ENCODE peak calls at places on chromosomes 12 and 14, in five cellular contexts. One of them, this sample, is unnamed.
A peak's percentile ranks its signal among the peaks of the same experiment; 100 is the strongest.

GRCh38 chr12:131990980-131991305 is 41.2 kb downstream of the EP400 start:
- DNase-seq in pancreas: no peak
- DNase-seq in ascending aorta: no peak
- DNase-seq in fibroblast of pulmonary artery: no peak
- DNase-seq in mammary epithelial cell: no peak
- DNase-seq in this sample: no peak

GRCh38 chr14:55107766-55108554 is 21.1 kb upstream of the LGALS3 start:
- DNase-seq in mammary epithelial cell: peak; percentile 90
- DNase-seq in ascending aorta: peak; percentile 76
- DNase-seq in pancreas: peak; percentile 83
- DNase-seq in fibroblast of pulmonary artery: peak; percentile 99
- DNase-seq in this sample: peak; percentile 95

GRCh38 chr12:20695232-20695631 is at the start of gene SLCO1C1:
- DNase-seq in mammary epithelial cell: no peak
- DNase-seq in pancreas: no peak
- DNase-seq in ascending aorta: no peak
- DNase-seq in fibroblast of pulmonary artery: no peak
- DNase-seq in this sample: no peak

GRCh38 chr12:26471560-26471959 is 276.2 kb downstream of the SSPN start:
- DNase-seq in fibroblast of pulmonary artery: peak; percentile 38
- DNase-seq in pancreas: no peak
- DNase-seq in mammary epithelial cell: peak; percentile 13
- DNase-seq in ascending aorta: no peak
- DNase-seq in this sample: no peak

GRCh38 chr12:68119250-68119649 is 40.3 kb downstream of the IFNG start:
- DNase-seq in ascending aorta: no peak
- DNase-seq in pancreas: no peak
- DNase-seq in fibroblast of pulmonary artery: no peak
- DNase-seq in mammary epithelial cell: no peak
- DNase-seq in this sample: no peak

GRCh38 chr12:11794751-11795150 is 145.3 kb downstream of the ETV6 start:
- DNase-seq in ascending aorta: no peak
- DNase-seq in pancreas: no peak
- DNase-seq in mammary epithelial cell: no peak
- DNase-seq in fibroblast of pulmonary artery: no peak
- DNase-seq in this sample: no peak

GRCh38 chr12:3658327-3659163 is 94.4 kb downstream of the CRACR2A start:
- DNase-seq in pancreas: peak; percentile 45
- DNase-seq in ascending aorta: no peak
- DNase-seq in mammary epithelial cell: peak; percentile 6
- DNase-seq in fibroblast of pulmonary artery: peak; percentile 59
- DNase-seq in this sample: no peak

GRCh38 chr12:54401127-54401526 is 16.6 kb upstream of the ZNF385A start:
- DNase-seq in ascending aorta: no peak
- DNase-seq in pancreas: no peak
- DNase-seq in mammary epithelial cell: no peak
- DNase-seq in fibroblast of pulmonary artery: no peak
- DNase-seq in this sample: no peak

GRCh38 chr12:59723520-59723919 is 127.7 kb downstream of the SLC16A7 start:
- DNase-seq in ascending aorta: no peak
- DNase-seq in mammary epithelial cell: no peak
- DNase-seq in fibroblast of pulmonary artery: no peak
- DNase-seq in pancreas: no peak
- DNase-seq in this sample: no peak

GRCh38 chr12:92085483-92086040 is 60.1 kb downstream of the BTG1 start:
- DNase-seq in ascending aorta: no peak
- DNase-seq in fibroblast of pulmonary artery: no peak
- DNase-seq in pancreas: no peak
- DNase-seq in mammary epithelial cell: no peak
- DNase-seq in this sample: no peak

GRCh38 chr14:36524874-36525745 is 5.1 kb upstream of the NKX2-1 start:
- DNase-seq in pancreas: no peak
- DNase-seq in ascending aorta: no peak
- DNase-seq in mammary epithelial cell: no peak
- DNase-seq in fibroblast of pulmonary artery: no peak
- DNase-seq in this sample: peak; percentile 79

GRCh38 chr14:97602438-97603117 is 805.4 kb downstream of the VRK1 start:
- DNase-seq in ascending aorta: no peak
- DNase-seq in mammary epithelial cell: no peak
- DNase-seq in pancreas: no peak
- DNase-seq in fibroblast of pulmonary artery: no peak
- DNase-seq in this sample: no peak

GRCh38 chr14:103748539-103748867 is 32.9 kb downstream of the ZFYVE21 start:
- DNase-seq in ascending aorta: no peak
- DNase-seq in mammary epithelial cell: no peak
- DNase-seq in pancreas: no peak
- DNase-seq in fibroblast of pulmonary artery: no peak
- DNase-seq in this sample: no peak

GRCh38 chr12:131351319-131352028 is 359.4 kb upstream of the SFSWAP start:
- DNase-seq in pancreas: no peak
- DNase-seq in ascending aorta: no peak
- DNase-seq in fibroblast of pulmonary artery: no peak
- DNase-seq in mammary epithelial cell: no peak
- DNase-seq in this sample: no peak

GRCh38 chr12:52191841-52192791 is at the start of gene KRT80:
- DNase-seq in mammary epithelial cell: peak; percentile 97
- DNase-seq in fibroblast of pulmonary artery: peak; percentile 99
- DNase-seq in pancreas: peak; percentile 93
- DNase-seq in ascending aorta: peak; percentile 85
- DNase-seq in this sample: peak; percentile 87

GRCh38 chr12:68733661-68734071 is 12.3 kb upstream of the SLC35E3 start:
- DNase-seq in ascending aorta: no peak
- DNase-seq in fibroblast of pulmonary artery: peak; percentile 32
- DNase-seq in mammary epithelial cell: peak; percentile 4
- DNase-seq in pancreas: no peak
- DNase-seq in this sample: no peak

GRCh38 chr12:106631150-106631549 is 48.3 kb downstream of the RFX4 start:
- DNase-seq in mammary epithelial cell: no peak
- DNase-seq in pancreas: no peak
- DNase-seq in ascending aorta: no peak
- DNase-seq in fibroblast of pulmonary artery: no peak
- DNase-seq in this sample: no peak

GRCh38 chr12:130198026-130198662 is 35.9 kb downstream of the FZD10 start:
- DNase-seq in fibroblast of pulmonary artery: no peak
- DNase-seq in ascending aorta: no peak
- DNase-seq in pancreas: no peak
- DNase-seq in mammary epithelial cell: no peak
- DNase-seq in this sample: no peak

GRCh38 chr14:29858299-29858698 is 69.3 kb downstream of the PRKD1 start:
- DNase-seq in fibroblast of pulmonary artery: no peak
- DNase-seq in pancreas: no peak
- DNase-seq in ascending aorta: no peak
- DNase-seq in mammary epithelial cell: no peak
- DNase-seq in this sample: no peak

GRCh38 chr12:145369-145960 is 68.5 kb downstream of the SLC6A12 start:
- DNase-seq in pancreas: no peak
- DNase-seq in mammary epithelial cell: no peak
- DNase-seq in fibroblast of pulmonary artery: no peak
- DNase-seq in ascending aorta: no peak
- DNase-seq in this sample: no peak

GRCh38 chr12:53496752-53497032 is 2.6 kb downstream of the MAP3K12 start:
- DNase-seq in mammary epithelial cell: no peak
- DNase-seq in ascending aorta: no peak
- DNase-seq in fibroblast of pulmonary artery: no peak
- DNase-seq in pancreas: no peak
- DNase-seq in this sample: no peak

GRCh38 chr12:113191236-113191635 is 5.7 kb downstream of the RITA1 start:
- DNase-seq in pancreas: no peak
- DNase-seq in mammary epithelial cell: no peak
- DNase-seq in fibroblast of pulmonary artery: no peak
- DNase-seq in ascending aorta: no peak
- DNase-seq in this sample: no peak

GRCh38 chr12:57604454-57605307 is at the start of gene DTX3:
- DNase-seq in fibroblast of pulmonary artery: no peak
- DNase-seq in ascending aorta: no peak
- DNase-seq in pancreas: no peak
- DNase-seq in mammary epithelial cell: no peak
- DNase-seq in this sample: no peak

GRCh38 chr14:20743556-20743955 is 2.1 kb upstream of the EDDM3A start:
- DNase-seq in mammary epithelial cell: no peak
- DNase-seq in fibroblast of pulmonary artery: no peak
- DNase-seq in ascending aorta: no peak
- DNase-seq in pancreas: no peak
- DNase-seq in this sample: no peak

GRCh38 chr14:50083467-50084337 is 32.7 kb downstream of the VCPKMT start:
- DNase-seq in fibroblast of pulmonary artery: no peak
- DNase-seq in mammary epithelial cell: peak; percentile 76
- DNase-seq in ascending aorta: no peak
- DNase-seq in pancreas: no peak
- DNase-seq in this sample: no peak

GRCh38 chr12:104060791-104061190 is 3.5 kb upstream of the HCFC2 start:
- DNase-seq in pancreas: no peak
- DNase-seq in mammary epithelial cell: peak; percentile 57
- DNase-seq in fibroblast of pulmonary artery: no peak
- DNase-seq in ascending aorta: no peak
- DNase-seq in this sample: no peak

GRCh38 chr12:16016748-16017147 is 105.6 kb downstream of the DERA start:
- DNase-seq in fibroblast of pulmonary artery: no peak
- DNase-seq in ascending aorta: no peak
- DNase-seq in pancreas: no peak
- DNase-seq in mammary epithelial cell: no peak
- DNase-seq in this sample: no peak

GRCh38 chr12:6049587-6049986 is 74.9 kb downstream of the VWF start:
- DNase-seq in ascending aorta: no peak
- DNase-seq in mammary epithelial cell: no peak
- DNase-seq in fibroblast of pulmonary artery: no peak
- DNase-seq in pancreas: no peak
- DNase-seq in this sample: no peak

GRCh38 chr14:36238666-36239363 is 62.3 kb upstream of the PTCSC3 start:
- DNase-seq in pancreas: no peak
- DNase-seq in mammary epithelial cell: peak; percentile 96
- DNase-seq in ascending aorta: no peak
- DNase-seq in fibroblast of pulmonary artery: peak; percentile 6
- DNase-seq in this sample: peak; percentile 60

GRCh38 chr14:51318777-51319176 is 78.7 kb downstream of the TMX1 start:
- DNase-seq in mammary epithelial cell: no peak
- DNase-seq in pancreas: no peak
- DNase-seq in fibroblast of pulmonary artery: no peak
- DNase-seq in ascending aorta: no peak
- DNase-seq in this sample: no peak

GRCh38 chr12:49133014-49133413 is 1.8 kb upstream of the TUBA1B start:
- DNase-seq in pancreas: no peak
- DNase-seq in fibroblast of pulmonary artery: no peak
- DNase-seq in ascending aorta: no peak
- DNase-seq in mammary epithelial cell: no peak
- DNase-seq in this sample: no peak
- H3K4me3 ChIP-seq in pancreas: no peak overlapping the region
- H3K4me3 ChIP-seq in fibroblast of pulmonary artery: peak overlapping the region; percentile 83
- H3K4me3 ChIP-seq in ascending aorta: peak overlapping the region; percentile 92
- H3K4me3 ChIP-seq in mammary epithelial cell: peak overlapping the region; percentile 80
- H3K4me3 ChIP-seq in this sample: no peak overlapping the region

DNA sequence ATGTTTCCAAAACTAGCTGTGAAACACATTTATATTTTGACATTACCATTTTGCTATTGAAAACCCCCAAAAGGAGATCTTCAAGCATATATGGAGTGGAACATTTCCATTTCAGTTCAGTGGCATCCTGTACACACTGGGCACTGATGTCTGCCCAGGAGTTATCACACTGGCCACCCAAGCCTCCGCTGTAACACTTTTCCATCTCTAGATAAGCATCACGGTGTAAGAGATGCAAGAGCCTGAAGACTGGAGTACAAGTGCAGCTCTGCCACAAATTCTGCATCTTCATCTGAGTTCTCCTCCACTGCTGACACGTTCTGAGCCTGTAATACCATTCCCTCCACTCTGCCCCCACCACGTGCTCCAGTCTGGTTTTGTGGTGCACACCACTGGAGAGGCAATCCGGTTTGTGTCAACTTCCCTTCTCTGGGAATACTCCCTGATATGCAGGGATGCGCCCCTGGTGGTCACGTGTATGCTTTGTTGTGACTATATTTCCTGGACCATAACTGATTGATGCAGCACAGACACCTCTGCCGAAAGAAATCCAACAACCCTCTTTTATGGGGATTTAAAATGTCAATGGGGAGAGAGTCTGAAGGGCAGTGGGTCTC is 12.7 kb downstream of the SPTLC2 start:
- DNase-seq in ascending aorta: no peak
- DNase-seq in mammary epithelial cell: no peak
- DNase-seq in fibroblast of pulmonary artery: peak; percentile 48
- DNase-seq in pancreas: no peak
- DNase-seq in this sample: no peak
- TF ChIP-seq CTCF in ascending aorta: no peak
- TF ChIP-seq CTCF in mammary epithelial cell: no peak
- TF ChIP-seq CTCF in fibroblast of pulmonary artery: peak; percentile 54
- TF ChIP-seq CTCF in pancreas: no peak
- TF ChIP-seq CTCF in this sample: peak; percentile 21

GRCh38 chr14:70908918-70909641 is 1.8 kb downstream of the PCNX1 start:
- DNase-seq in ascending aorta: no peak
- DNase-seq in fibroblast of pulmonary artery: no peak
- DNase-seq in mammary epithelial cell: peak; percentile 35
- DNase-seq in pancreas: no peak
- DNase-seq in this sample: no peak

GRCh38 chr14:70906785-70907171 is 481 bp upstream of the PCNX1 start:
- DNase-seq in mammary epithelial cell: peak; percentile 49
- DNase-seq in pancreas: no peak
- DNase-seq in ascending aorta: no peak
- DNase-seq in fibroblast of pulmonary artery: no peak
- DNase-seq in this sample: no peak

GRCh38 chr14:70907172-70907995 is at the start of gene PCNX1:
- DNase-seq in pancreas: peak; percentile 86
- DNase-seq in fibroblast of pulmonary artery: peak; percentile 86
- DNase-seq in mammary epithelial cell: peak; percentile 83
- DNase-seq in ascending aorta: peak; percentile 50
- DNase-seq in this sample: peak; percentile 93

GRCh38 chr14:70907996-70908917 is 998 bp downstream of the PCNX1 start:
- DNase-seq in fibroblast of pulmonary artery: peak; percentile 70
- DNase-seq in ascending aorta: no peak
- DNase-seq in pancreas: peak; percentile 59
- DNase-seq in mammary epithelial cell: peak; percentile 71
- DNase-seq in this sample: peak; percentile 71

GRCh38 chr14:70909788-70910614 is 2.7 kb downstream of the PCNX1 start:
- DNase-seq in fibroblast of pulmonary artery: no peak
- DNase-seq in mammary epithelial cell: peak; percentile 78
- DNase-seq in pancreas: no peak
- DNase-seq in ascending aorta: no peak
- DNase-seq in this sample: no peak
- H3K4me3 ChIP-seq in fibroblast of pulmonary artery: peak overlapping the region; percentile 73
- H3K4me3 ChIP-seq in mammary epithelial cell: peak overlapping the region; percentile 91
- H3K4me3 ChIP-seq in pancreas: no peak overlapping the region
- H3K4me3 ChIP-seq in ascending aorta: peak overlapping the region; percentile 93
- H3K4me3 ChIP-seq in this sample: peak overlapping the region; percentile 99

GRCh38 chr12:71846322-71846940 is 6.9 kb downstream of the TBC1D15 start:
- DNase-seq in pancreas: no peak
- DNase-seq in ascending aorta: no peak
- DNase-seq in mammary epithelial cell: peak; percentile 35
- DNase-seq in fibroblast of pulmonary artery: peak; percentile 63
- DNase-seq in this sample: no peak
- TF ChIP-seq CTCF in pancreas: peak; percentile 19
- TF ChIP-seq CTCF in ascending aorta: no peak
- TF ChIP-seq CTCF in mammary epithelial cell: peak; percentile 60
- TF ChIP-seq CTCF in fibroblast of pulmonary artery: peak; percentile 64
- TF ChIP-seq CTCF in this sample: peak; percentile 59

This sample was measured in lower lobe of right lung.